ENCODE peak calls at places on chromosome 22, in six cellular contexts. One of them, this sample, is unnamed. For H3K4me1, the result is how much of the 10 kb centered on the place peaks cover.

GRCh38 chr22:39299829-39300178 is 19.6 kb downstream of the RPL3 start:
- DNase-seq in upper lobe of left lung: no peak
- DNase-seq in HepG2: no peak
- DNase-seq in adrenal gland: no peak
- DNase-seq in body of pancreas: peak
- DNase-seq in ovary: no peak
- DNase-seq in this sample: no peak

GRCh38 chr22:22210375-22210774 is 34.2 kb upstream of the VPREB1 start:
- DNase-seq in ovary: no peak
- DNase-seq in adrenal gland: no peak
- DNase-seq in HepG2: no peak
- DNase-seq in upper lobe of left lung: no peak
- DNase-seq in body of pancreas: no peak
- DNase-seq in this sample: no peak

GRCh38 chr22:44338906-44339305 is 26.2 kb upstream of the SHISAL1 start:
- DNase-seq in upper lobe of left lung: no peak
- DNase-seq in body of pancreas: no peak
- DNase-seq in HepG2: no peak
- DNase-seq in adrenal gland: no peak
- DNase-seq in ovary: no peak
- DNase-seq in this sample: no peak

GRCh38 chr22:22513619-22514018 is 5.1 kb upstream of the ZNF280B start:
- DNase-seq in HepG2: no peak
- DNase-seq in body of pancreas: no peak
- DNase-seq in adrenal gland: no peak
- DNase-seq in upper lobe of left lung: no peak
- DNase-seq in ovary: no peak
- DNase-seq in this sample: no peak

GRCh38 chr22:19574247-19574646 is 50.0 kb upstream of the CLDN5 start:
- DNase-seq in ovary: no peak
- DNase-seq in upper lobe of left lung: no peak
- DNase-seq in body of pancreas: no peak
- DNase-seq in adrenal gland: no peak
- DNase-seq in HepG2: no peak
- DNase-seq in this sample: no peak

GRCh38 chr22:50530280-50530856 is 556 bp upstream of the TYMP start:
- DNase-seq in body of pancreas: peak
- DNase-seq in ovary: no peak
- DNase-seq in upper lobe of left lung: no peak
- DNase-seq in adrenal gland: peak
- DNase-seq in HepG2: peak
- DNase-seq in this sample: peak

GRCh38 chr22:45502215-45503070 is at the start of gene FBLN1:
- DNase-seq in upper lobe of left lung: peak
- DNase-seq in ovary: peak
- DNase-seq in body of pancreas: no peak
- DNase-seq in HepG2: peak
- DNase-seq in adrenal gland: no peak
- DNase-seq in this sample: no peak

GRCh38 chr22:23566716-23567475 is 13.2 kb downstream of the IGLL1 start:
- DNase-seq in upper lobe of left lung: peak
- DNase-seq in HepG2: no peak
- DNase-seq in ovary: no peak
- DNase-seq in adrenal gland: no peak
- DNase-seq in body of pancreas: no peak
- DNase-seq in this sample: peak

GRCh38 chr22:17159504-17159951 is 451 bp upstream of the HDHD5 start:
- DNase-seq in HepG2: no peak
- DNase-seq in ovary: peak
- DNase-seq in upper lobe of left lung: peak
- DNase-seq in body of pancreas: peak
- DNase-seq in adrenal gland: peak
- DNase-seq in this sample: no peak

GRCh38 chr22:24427500-24428164 is at the start of gene ADORA2A:
- DNase-seq in ovary: no peak
- DNase-seq in body of pancreas: peak
- DNase-seq in HepG2: no peak
- DNase-seq in upper lobe of left lung: peak
- DNase-seq in adrenal gland: no peak
- DNase-seq in this sample: peak

GRCh38 chr22:45768490-45768889 is 96.9 kb downstream of the ATXN10 start:
- DNase-seq in body of pancreas: no peak
- DNase-seq in upper lobe of left lung: no peak
- DNase-seq in adrenal gland: no peak
- DNase-seq in ovary: no peak
- DNase-seq in HepG2: no peak
- DNase-seq in this sample: no peak

GRCh38 chr22:50540352-50540751 is 5.3 kb upstream of the KLHDC7B start:
- DNase-seq in ovary: no peak
- DNase-seq in body of pancreas: no peak
- DNase-seq in adrenal gland: no peak
- DNase-seq in HepG2: no peak
- DNase-seq in upper lobe of left lung: no peak
- DNase-seq in this sample: peak

GRCh38 chr22:19817561-19818263 is 37.0 kb downstream of the GNB1L start:
- DNase-seq in body of pancreas: no peak
- DNase-seq in HepG2: no peak
- DNase-seq in ovary: no peak
- DNase-seq in adrenal gland: peak
- DNase-seq in upper lobe of left lung: peak
- DNase-seq in this sample: no peak

GRCh38 chr22:33496112-33496511 is 424.2 kb downstream of the LARGE1 start:
- DNase-seq in ovary: no peak
- DNase-seq in adrenal gland: no peak
- DNase-seq in body of pancreas: no peak
- DNase-seq in HepG2: no peak
- DNase-seq in upper lobe of left lung: no peak
- DNase-seq in this sample: no peak

GRCh38 chr22:23054531-23055257 is 15.6 kb upstream of the GNAZ start:
- DNase-seq in upper lobe of left lung: no peak
- DNase-seq in ovary: no peak
- DNase-seq in HepG2: no peak
- DNase-seq in body of pancreas: no peak
- DNase-seq in adrenal gland: no peak
- DNase-seq in this sample: peak

GRCh38 chr22:48740731-48741405 is 1086.8 kb downstream of the BRD1 start:
- DNase-seq in upper lobe of left lung: peak
- DNase-seq in body of pancreas: no peak
- DNase-seq in HepG2: no peak
- DNase-seq in adrenal gland: no peak
- DNase-seq in ovary: no peak
- DNase-seq in this sample: peak

GRCh38 chr22:23549198-23549595 is 30.9 kb downstream of the IGLL1 start:
- DNase-seq in adrenal gland: peak
- DNase-seq in body of pancreas: no peak
- DNase-seq in upper lobe of left lung: no peak
- DNase-seq in ovary: no peak
- DNase-seq in HepG2: no peak
- DNase-seq in this sample: peak

GRCh38 chr22:22603470-22603947 is 40.9 kb upstream of the GGTLC2 start:
- DNase-seq in adrenal gland: no peak
- DNase-seq in body of pancreas: no peak
- DNase-seq in ovary: no peak
- DNase-seq in upper lobe of left lung: no peak
- DNase-seq in HepG2: no peak
- DNase-seq in this sample: no peak

DNA sequence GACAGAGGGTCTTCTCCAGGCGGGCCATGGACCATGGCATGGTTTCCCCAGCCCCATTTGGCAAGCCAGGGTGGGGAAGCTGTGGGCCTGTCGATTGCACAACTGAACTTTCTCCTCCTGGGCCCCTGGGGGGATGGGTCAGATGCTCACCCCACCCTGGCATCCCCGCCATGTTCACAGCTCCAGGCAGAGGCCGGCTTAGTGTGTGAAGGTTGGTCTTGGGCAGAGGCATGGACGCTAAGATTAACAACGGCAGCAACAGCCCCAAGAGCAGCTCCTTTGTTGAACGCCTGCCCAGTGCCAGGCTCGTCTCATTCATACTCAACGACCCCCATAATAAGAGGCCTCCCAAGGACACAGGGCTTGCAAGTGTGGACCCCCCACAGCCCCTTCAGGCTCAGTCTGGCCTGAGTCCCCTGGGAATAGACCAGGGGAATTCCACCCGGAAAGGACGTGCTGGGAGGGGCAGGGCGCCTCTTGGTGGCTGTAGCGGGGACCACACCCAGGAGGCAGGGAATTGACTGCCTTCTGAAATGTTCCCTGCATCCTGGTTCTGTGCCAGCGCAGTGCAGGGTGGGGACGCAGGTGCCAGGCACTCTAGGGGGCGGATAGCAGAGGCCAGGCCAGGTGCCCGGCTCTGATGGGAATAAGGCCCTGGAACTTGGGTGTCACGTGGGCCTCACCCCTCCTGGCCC is 8.3 kb downstream of the TSPO start:
- DNase-seq in adrenal gland: no peak
- DNase-seq in upper lobe of left lung: no peak
- DNase-seq in ovary: no peak
- DNase-seq in HepG2: no peak
- DNase-seq in body of pancreas: peak
- DNase-seq in this sample: peak
- TF ChIP-seq CTCF in adrenal gland: no peak
- TF ChIP-seq CTCF in upper lobe of left lung: peak
- TF ChIP-seq CTCF in ovary: no peak
- TF ChIP-seq CTCF in HepG2: peak
- TF ChIP-seq CTCF in body of pancreas: no peak
- TF ChIP-seq CTCF in this sample: peak

DNA sequence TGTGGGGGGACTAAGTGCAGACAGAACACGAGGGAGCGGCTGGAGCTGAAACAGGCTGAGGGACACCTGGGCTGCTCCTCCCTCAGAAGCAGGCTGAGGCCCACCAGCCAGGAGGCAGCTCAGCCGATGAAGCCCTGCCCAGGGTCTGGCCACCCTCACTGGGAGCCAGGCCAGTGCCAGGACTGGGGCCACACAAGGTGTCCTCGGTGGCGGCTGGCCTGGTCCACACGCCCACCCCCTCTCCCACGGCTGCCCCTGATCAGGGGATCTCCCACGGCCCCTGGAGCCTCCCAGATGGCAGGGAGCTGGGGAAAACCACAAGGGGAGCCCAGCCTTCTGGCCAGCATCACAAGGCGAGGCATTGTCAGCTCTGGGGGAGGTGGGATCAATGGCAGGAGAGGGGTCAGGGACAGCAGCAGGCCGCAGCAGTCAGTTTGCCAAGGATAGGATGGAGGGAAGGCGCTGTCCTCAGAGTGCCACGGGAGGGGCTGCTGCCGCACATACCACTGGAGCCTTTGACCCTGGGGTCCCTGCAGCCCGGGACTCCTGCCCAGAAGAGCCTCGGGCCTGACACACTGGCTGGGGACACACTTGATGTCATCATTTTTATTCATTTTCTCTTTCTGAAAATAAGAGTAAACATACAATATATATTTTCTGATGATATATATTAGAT is 11.7 kb upstream of the RASL10A start:
- DNase-seq in upper lobe of left lung: peak
- DNase-seq in HepG2: no peak
- DNase-seq in ovary: no peak
- DNase-seq in adrenal gland: no peak
- DNase-seq in body of pancreas: no peak
- DNase-seq in this sample: no peak
- H3K4me1 ChIP-seq in upper lobe of left lung: under half
- H3K4me1 ChIP-seq in HepG2: under half
- H3K4me1 ChIP-seq in ovary: under half
- H3K4me1 ChIP-seq in adrenal gland: under half
- H3K4me1 ChIP-seq in body of pancreas: under half
- H3K4me1 ChIP-seq in this sample: under half

DNA sequence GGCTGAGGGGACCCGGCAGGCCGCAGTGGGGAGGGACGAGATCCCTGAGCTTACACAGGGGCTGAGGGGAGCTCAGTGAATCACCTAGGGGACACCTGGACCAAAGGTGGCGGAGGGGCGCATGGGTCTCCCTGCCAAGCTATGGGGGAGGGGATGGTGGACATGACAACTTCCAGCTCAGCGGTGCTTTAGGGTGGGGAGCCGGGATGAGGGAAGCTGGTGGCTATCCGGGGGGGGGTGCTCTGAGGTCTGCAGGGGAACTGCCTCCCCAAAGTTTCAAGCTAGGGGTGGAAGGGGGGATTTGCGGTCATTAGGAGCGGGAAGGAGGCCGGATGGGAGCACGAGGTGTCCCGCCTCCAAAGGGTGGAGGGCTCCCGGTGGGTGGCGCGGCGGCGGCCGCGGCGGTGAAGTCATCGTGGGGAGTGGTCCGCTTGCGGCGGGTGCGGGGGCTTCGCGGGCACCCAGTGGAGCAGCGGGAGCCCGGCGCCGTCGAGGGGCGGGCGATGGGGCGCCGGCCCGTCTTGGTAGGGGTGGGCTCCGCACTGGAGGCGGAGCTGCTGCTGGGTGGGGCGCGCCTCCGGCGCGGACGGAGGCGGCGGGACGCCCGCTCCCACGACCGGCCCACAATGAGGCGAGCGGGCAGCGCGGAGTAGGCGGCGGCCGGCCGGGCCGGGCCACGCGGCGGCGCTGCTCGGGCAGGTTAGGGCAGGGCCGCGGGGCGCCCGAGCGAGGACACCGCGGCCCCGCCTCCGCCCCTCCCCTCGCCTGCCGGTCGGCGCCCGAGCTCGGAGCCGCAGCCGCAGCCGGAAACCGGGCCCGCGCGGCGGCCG is at the start of gene MICALL1:
- DNase-seq in upper lobe of left lung: peak
- DNase-seq in HepG2: no peak
- DNase-seq in body of pancreas: peak
- DNase-seq in ovary: peak
- DNase-seq in adrenal gland: peak
- DNase-seq in this sample: peak
- TF ChIP-seq POLR2A in upper lobe of left lung: peak
- TF ChIP-seq POLR2A in HepG2: no peak
- TF ChIP-seq POLR2A in body of pancreas: no peak
- TF ChIP-seq POLR2A in ovary: no peak
- TF ChIP-seq POLR2A in adrenal gland: peak
- TF ChIP-seq POLR2A in this sample: no peak

DNA sequence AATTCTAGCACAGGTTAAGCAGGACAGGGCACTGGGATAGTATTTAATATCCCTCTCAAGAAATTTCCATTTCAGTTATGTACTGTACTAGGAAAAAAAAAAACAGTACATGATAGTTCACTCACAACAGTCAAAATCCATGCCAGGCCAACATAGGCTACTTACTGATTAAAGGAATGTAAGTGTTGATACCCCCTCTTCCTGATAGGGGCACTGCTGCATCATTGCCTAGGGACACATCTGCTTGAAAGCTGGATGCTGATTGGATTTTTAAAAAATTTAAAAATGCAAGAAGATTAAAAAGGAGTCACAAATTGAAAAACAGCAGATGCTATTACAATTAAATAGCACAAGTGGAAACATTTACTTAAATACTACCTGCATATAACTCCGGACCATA is 43.4 kb downstream of the APOL5 start:
- DNase-seq in upper lobe of left lung: no peak
- DNase-seq in HepG2: peak
- DNase-seq in body of pancreas: no peak
- DNase-seq in adrenal gland: no peak
- DNase-seq in ovary: no peak
- DNase-seq in this sample: no peak
- TF ChIP-seq CTCF in upper lobe of left lung: no peak
- TF ChIP-seq CTCF in HepG2: peak
- TF ChIP-seq CTCF in body of pancreas: no peak
- TF ChIP-seq CTCF in adrenal gland: peak
- TF ChIP-seq CTCF in ovary: no peak
- TF ChIP-seq CTCF in this sample: no peak

This sample was measured in spleen.